ENCODE peak calls at places on chromosomes 13 and 19, in five cellular contexts. R, A, X, I and L are unnamed samples.

GRCh38 chr13:46170687-46171086 is 11.3 kb downstream of the LCP1 start:
- DNase-seq in R (no peak), A (no peak), X (no peak), I (no peak), L (no peak)

GRCh38 chr19:1672038-1672768 is 19.8 kb upstream of the TCF3 start:
- DNase-seq in R (peak), A (peak), X (no peak), I (peak), L (no peak)

GRCh38 chr13:74320282-74320681 is 186.1 kb upstream of the KLF12 start:
- DNase-seq in R (no peak), A (no peak), X (no peak), I (no peak), L (no peak)

GRCh38 chr19:49923055-49924003 is 5.7 kb upstream of the ATF5 start:
- DNase-seq in R (no peak), A (no peak), X (no peak), I (no peak), L (no peak)

GRCh38 chr13:31328549-31329229 is 128.9 kb downstream of the B3GLCT start:
- DNase-seq in R (no peak), A (no peak), X (no peak), I (no peak), L (no peak)

GRCh38 chr13:86810385-86810784 is 860.8 kb upstream of the SLITRK5 start:
- DNase-seq in R (no peak), A (no peak), X (no peak), I (no peak), L (no peak)

GRCh38 chr13:40391788-40392187 is 274.7 kb downstream of the FOXO1 start:
- DNase-seq in R (no peak), A (no peak), X (no peak), I (no peak), L (no peak)

GRCh38 chr13:33610471-33611015 is 207.4 kb upstream of the RFC3 start:
- DNase-seq in R (no peak), A (peak), X (no peak), I (peak), L (no peak)

GRCh38 chr13:83048419-83048818 is 833.9 kb downstream of the SLITRK1 start:
- DNase-seq in R (no peak), A (no peak), X (no peak), I (no peak), L (no peak)

GRCh38 chr19:1102407-1103106 is 1.2 kb upstream of the GPX4 start:
- DNase-seq in R (peak), A (no peak), X (no peak), I (no peak), L (no peak)

GRCh38 chr13:99726261-99726894 is 225.1 kb downstream of the TM9SF2 start:
- DNase-seq in R (no peak), A (no peak), X (no peak), I (no peak), L (no peak)

GRCh38 chr19:1501200-1501595 is 10.2 kb downstream of the REEP6 start:
- DNase-seq in R (no peak), A (no peak), X (no peak), I (no peak), L (no peak)

GRCh38 chr19:16801599-16801998 is 27.6 kb upstream of the SIN3B start:
- DNase-seq in R (no peak), A (no peak), X (no peak), I (no peak), L (no peak)

GRCh38 chr19:46714523-46715106 is 2.3 kb downstream of the PRKD2 start:
- DNase-seq in R (no peak), A (peak), X (no peak), I (no peak), L (no peak)